ENCODE peak calls at places on chromosomes 4 and X, in four cellular contexts. M, W, X and J are unnamed samples.
A peak's percentile ranks its signal among the peaks of the same experiment; 100 is the strongest.

GRCh38 chr4:182916483-182917181 is 554 bp downstream of the DCTD start:
- DNase-seq in X (peak; percentile 37), W (no peak), M (no peak), J (no peak)

GRCh38 chr4:154417358-154417673 is 74.3 kb downstream of the DCHS2 start:
- DNase-seq in W (no peak), X (no peak), M (no peak), J (no peak)

GRCh38 chrX:118530537-118530936 is 34.9 kb downstream of the DOCK11 start:
- DNase-seq in M (no peak), X (no peak), W (no peak), J (no peak)

GRCh38 chrX:120310861-120311631 is at the start of gene TMEM255A:
- DNase-seq in X (no peak), W (no peak), M (peak; percentile 8), J (no peak)

GRCh38 chr4:76420901-76421581 is at the start of gene CCDC158:
- DNase-seq in M (no peak), W (no peak), X (no peak), J (no peak)

GRCh38 chr4:93776386-93777080 is 52.0 kb upstream of the ATOH1 start:
- DNase-seq in W (peak; percentile 71), M (no peak), X (no peak), J (peak; percentile 77)

GRCh38 chr4:118989098-118990080 is 100.7 kb downstream of the SYNPO2 start:
- DNase-seq in M (no peak), W (peak; percentile 91), X (no peak), J (peak; percentile 100)

GRCh38 chr4:146288188-146288587 is 73.8 kb downstream of the REELD1 start:
- DNase-seq in M (no peak), W (no peak), X (no peak), J (no peak)

GRCh38 chr4:112865443-112865842 is 184.0 kb upstream of the ANK2 start:
- DNase-seq in W (no peak), M (no peak), X (no peak), J (no peak)

GRCh38 chr4:46404961-46405360 is 15.0 kb upstream of the GABRA2 start:
- DNase-seq in W (no peak), X (no peak), M (no peak), J (no peak)

GRCh38 chrX:39832211-39832610 is 265.5 kb downstream of the BCOR start:
- DNase-seq in W (no peak), M (no peak), X (no peak), J (no peak)

GRCh38 chrX:9416562-9417319 is 48.1 kb upstream of the TBL1X start:
- DNase-seq in W (no peak), M (no peak), X (no peak), J (no peak)

GRCh38 chr4:145681518-145681917 is 1.6 kb downstream of the C4orf51 start:
- DNase-seq in W (no peak), M (no peak), X (no peak), J (no peak)

GRCh38 chr4:182978152-182978827 is 61.1 kb upstream of the DCTD start:
- DNase-seq in X (no peak), M (no peak), W (no peak), J (no peak)

GRCh38 chrX:829145-829544 is 198.6 kb downstream of the SHOX start:
- DNase-seq in X (no peak), M (no peak), W (no peak), J (no peak)
- H3K27ac ChIP-seq in X (peak overlapping the region; percentile 26), M (no peak overlapping the region), W (no peak overlapping the region), J (no peak overlapping the region)

DNA sequence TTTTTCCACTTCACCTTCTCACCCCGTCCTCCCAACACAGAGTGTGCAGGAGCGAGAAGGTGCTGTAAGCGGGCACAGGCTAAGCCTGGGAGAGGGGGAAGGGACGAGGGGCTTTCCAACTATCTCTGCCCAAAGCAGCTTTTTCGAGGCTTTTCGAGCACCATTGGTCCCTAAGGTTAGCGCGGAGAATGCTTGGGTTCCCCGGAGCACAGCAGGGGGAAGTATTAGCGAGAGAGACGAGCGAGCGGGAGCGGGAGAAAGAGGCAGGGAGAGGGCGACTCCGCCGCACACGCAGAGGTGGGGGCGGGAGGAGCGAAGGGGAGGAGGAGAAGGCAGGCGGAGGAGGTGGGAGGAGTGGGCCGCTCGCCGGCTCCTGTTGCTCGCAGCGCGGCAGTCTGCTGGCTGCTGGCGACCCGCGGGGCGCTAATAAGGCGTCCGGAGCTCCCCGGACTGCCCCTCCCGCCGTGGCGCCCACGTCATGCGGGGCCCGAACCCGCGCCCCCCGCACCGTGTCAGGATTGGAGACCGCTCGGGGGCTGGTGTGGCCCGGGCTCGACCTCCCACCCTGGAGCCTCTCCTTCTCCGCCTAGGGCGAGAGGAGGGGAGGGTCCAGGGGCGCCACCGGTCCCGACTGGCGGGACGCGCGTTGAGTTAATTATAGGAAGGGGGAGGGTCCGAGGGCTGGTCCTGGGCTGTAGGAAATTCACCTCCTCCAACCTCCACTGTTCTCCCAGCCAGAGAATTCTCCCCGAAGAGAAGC is at the start of gene ADAMTS3:
- DNase-seq in M (no peak), X (no peak), W (no peak), J (no peak)
- H3K27ac ChIP-seq in M (no peak within 1 kb of the TSS), X (peak within 1 kb of the TSS; percentile 68), W (no peak within 1 kb of the TSS), J (peak within 1 kb of the TSS; percentile 38)

GRCh38 chrX:104168127-104168526 is 1.9 kb downstream of the FAM199X start:
- DNase-seq in X (no peak), M (no peak), W (no peak), J (no peak)
- H3K27ac ChIP-seq in X (no peak overlapping the region), M (no peak overlapping the region), W (no peak overlapping the region), J (no peak overlapping the region)

GRCh38 chrX:114798902-114799301 is 215.0 kb downstream of the HTR2C start:
- DNase-seq in M (no peak), W (no peak), X (no peak), J (no peak)
- H3K27ac ChIP-seq in M (no peak overlapping the region), W (no peak overlapping the region), X (no peak overlapping the region), J (no peak overlapping the region)

DNA sequence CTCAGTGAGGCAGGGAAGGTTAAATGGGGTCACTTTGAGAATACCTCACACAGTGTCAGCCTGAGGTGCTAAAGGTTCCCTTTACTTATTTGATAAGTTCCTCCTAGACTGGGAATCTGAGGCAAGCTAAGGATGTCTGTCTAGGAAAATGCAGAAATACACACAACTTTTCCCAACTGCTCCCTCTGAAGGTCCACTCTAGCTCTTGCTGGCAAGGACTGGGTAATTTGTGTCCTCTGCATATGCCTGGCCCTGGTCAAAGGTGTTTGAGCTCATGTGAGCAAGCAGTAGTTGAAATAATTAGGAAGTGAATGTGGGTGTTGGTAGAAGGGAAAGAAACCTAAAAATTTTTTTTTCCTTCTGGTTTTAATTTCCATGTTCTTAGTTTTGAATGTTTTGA is 21.3 kb downstream of the TXLNG start:
- DNase-seq in M (no peak), W (no peak), X (no peak), J (no peak)
- H3K27ac ChIP-seq in M (no peak overlapping the region), W (no peak overlapping the region), X (peak overlapping the region; percentile 64), J (no peak overlapping the region)

GRCh38 chr4:44725166-44725565 is 1.2 kb downstream of the GNPDA2 start:
- DNase-seq in W (no peak), X (no peak), M (no peak), J (no peak)
- H3K27ac ChIP-seq in W (peak overlapping the region; percentile 46), X (no peak overlapping the region), M (no peak overlapping the region), J (peak overlapping the region; percentile 50)

DNA sequence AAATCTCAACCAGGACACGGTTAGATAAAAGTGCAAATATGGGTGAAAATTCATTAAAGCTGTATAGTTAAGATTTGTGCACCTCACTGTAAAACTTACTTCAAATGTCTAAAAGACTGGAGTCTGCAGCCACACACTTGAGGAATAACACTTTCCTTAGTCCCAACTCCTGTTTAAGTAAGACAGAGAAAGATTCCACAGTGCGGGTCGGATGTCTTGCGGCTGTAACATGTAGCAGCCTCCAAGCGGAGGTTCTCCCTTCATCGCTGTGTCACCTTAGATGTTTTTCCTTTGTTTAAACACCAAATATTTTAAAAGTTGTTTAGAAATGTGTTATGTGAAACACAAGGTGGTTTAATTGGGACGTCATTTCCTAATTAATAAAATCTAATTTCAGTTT is 905 bp upstream of the MAEA start:
- DNase-seq in M (no peak), X (no peak), W (no peak), J (no peak)
- H3K27ac ChIP-seq in M (peak overlapping the region; percentile 59), X (peak overlapping the region; percentile 83), W (peak overlapping the region; percentile 67), J (peak overlapping the region; percentile 74)

GRCh38 chr4:38177792-38178665 is 217.8 kb downstream of the PTTG2 start:
- DNase-seq in M (no peak), X (peak; percentile 55), W (no peak), J (no peak)
- H3K27ac ChIP-seq in M (no peak overlapping the region), X (peak overlapping the region; percentile 47), W (peak overlapping the region; percentile 69), J (no peak overlapping the region)